ENCODE peak calls at places on chromosomes 1 and 21, in seven cellular contexts. K is coronary artery; Y is endothelial cell of umbilical vein; C is HCT116; G is CD8-positive, alpha-beta T cell; J is retinal pigment epithelial cell; V is A549. W is an unnamed sample.

GRCh38 chr1:72285074-72285425 is 2.7 kb upstream of the NEGR1 start:
- DNase-seq in V (no peak), K (no peak), Y (no peak), C (no peak), J (no peak), G (no peak), W (peak; percentile 32)

GRCh38 chr21:34243562-34243961 is 120.2 kb upstream of the KCNE2 start:
- DNase-seq in Y (peak; percentile 31), K (no peak), G (no peak), C (peak; percentile 19), V (no peak), J (no peak), W (peak; percentile 8)

GRCh38 chr1:2583871-2584341 is 2.7 kb upstream of the PRXL2B start:
- DNase-seq in Y (no peak), J (no peak), K (no peak), G (peak; percentile 58), V (no peak), C (no peak), W (peak; percentile 57)

GRCh38 chr1:18619467-18619835 is 11.2 kb upstream of the PAX7 start:
- DNase-seq in C (no peak), K (no peak), Y (no peak), J (no peak), V (no peak), G (no peak), W (no peak)

GRCh38 chr1:201457508-201457960 is 11.5 kb downstream of the PHLDA3 start:
- DNase-seq in C (no peak), V (no peak), K (no peak), J (no peak), G (no peak), Y (no peak), W (no peak)

GRCh38 chr1:107139833-107140702 is 771 bp upstream of the NTNG1 start:
- DNase-seq in C (no peak), V (no peak), J (no peak), K (no peak), G (peak; percentile 13), Y (peak; percentile 3), W (peak; percentile 18)

GRCh38 chr1:165367375-165367993 is 11.0 kb upstream of the LMX1A start:
- DNase-seq in C (peak; percentile 79), J (peak; percentile 20), V (peak; percentile 74), G (peak; percentile 82), Y (peak; percentile 69), K (no peak), W (peak; percentile 85)

GRCh38 chr1:184576822-184577790 is 177.6 kb downstream of the EDEM3 start:
- DNase-seq in K (no peak), G (no peak), J (no peak), C (no peak), V (no peak), Y (no peak), W (no peak)

GRCh38 chr1:21520899-21521716 is 11.9 kb downstream of the ALPL start:
- DNase-seq in G (no peak), V (no peak), C (no peak), K (no peak), Y (no peak), J (no peak), W (no peak)

DNA sequence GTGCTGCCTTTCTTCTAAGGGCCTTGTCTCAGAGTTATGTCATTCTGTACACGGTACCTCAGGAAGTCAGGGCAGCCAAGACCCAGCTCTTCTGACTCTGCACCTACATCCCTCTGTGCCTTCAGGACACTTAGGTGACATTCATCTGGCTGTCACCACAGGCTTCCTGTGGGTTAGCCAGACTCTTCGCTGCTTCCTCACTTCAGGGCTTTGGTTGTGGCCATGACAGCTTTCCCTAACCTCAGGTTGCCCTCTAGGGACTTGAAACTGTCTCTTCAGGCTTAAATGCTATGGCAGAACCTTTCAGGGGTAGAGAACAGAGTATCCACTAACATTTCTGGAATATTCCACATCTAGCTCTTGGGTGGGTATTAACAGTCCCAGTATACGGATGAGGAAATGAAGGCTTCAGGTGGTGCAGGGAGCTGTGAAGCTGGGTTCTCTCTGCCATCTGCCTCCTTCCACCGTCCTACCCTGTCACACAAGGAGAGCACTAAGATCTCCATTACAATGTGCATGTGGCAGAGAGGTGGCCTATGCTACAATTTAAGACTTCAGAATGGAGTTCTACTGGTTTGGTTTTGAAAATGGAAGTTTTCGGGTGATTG is 9.9 kb downstream of the TSSK3 start:
- DNase-seq in C (no peak), J (no peak), K (no peak), V (no peak), Y (no peak), G (peak; percentile 52), W (no peak)
- TF ChIP-seq CTCF in C (no peak), J (no peak), K (no peak), V (no peak), Y (no peak), G (no peak), W (no peak)

GRCh38 chr1:223714849-223715709 is 2.7 kb downstream of the CAPN2 start:
- DNase-seq in K (no peak), C (peak; percentile 66), V (no peak), J (peak; percentile 82), Y (peak; percentile 91), G (no peak), W (peak; percentile 89)
- TF ChIP-seq CTCF in K (no peak), C (no peak), V (no peak), J (peak; percentile 13), Y (no peak), G (no peak), W (no peak)

GRCh38 chr1:178529364-178530036 is 16.6 kb downstream of the TEX35 start:
- DNase-seq in C (no peak), J (no peak), Y (no peak), V (no peak), G (no peak), K (no peak), W (no peak)
- TF ChIP-seq CTCF in C (peak; percentile 3), J (no peak), Y (no peak), V (no peak), G (no peak), K (no peak), W (no peak)

GRCh38 chr1:92445865-92446264 is 40.9 kb downstream of the GFI1 start:
- DNase-seq in J (no peak), C (no peak), Y (no peak), V (no peak), G (no peak), K (no peak), W (no peak)
- TF ChIP-seq CTCF in J (no peak), C (no peak), Y (no peak), V (no peak), G (no peak), K (no peak), W (no peak)

DNA sequence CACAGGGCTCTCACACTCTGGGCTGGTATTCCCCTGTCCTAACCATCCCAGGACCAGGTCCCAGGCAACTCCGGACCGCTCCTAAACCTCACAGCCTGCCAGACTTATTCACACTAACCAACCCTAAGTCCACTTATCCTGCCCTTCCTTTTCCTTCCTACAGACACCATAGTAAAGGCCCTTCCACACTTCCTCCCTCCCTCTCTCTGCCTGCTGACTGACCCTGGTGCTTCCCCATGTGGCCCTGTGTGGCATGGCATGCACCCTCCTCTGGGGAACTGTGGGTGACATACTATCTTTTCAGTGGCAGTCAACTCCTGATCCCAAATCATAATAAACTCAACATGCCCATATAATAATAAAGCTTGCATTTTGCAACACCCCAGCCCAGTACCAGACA is 155.1 kb upstream of the DNAH14 start:
- DNase-seq in J (no peak), C (no peak), G (no peak), V (no peak), Y (no peak), K (no peak), W (peak; percentile 6)
- TF ChIP-seq CTCF in J (peak; percentile 31), C (peak; percentile 54), G (no peak), V (no peak), Y (no peak), K (no peak), W (no peak)

W was measured in Calu3.